ENCODE peak calls at places on chromosomes 5 and 9, in six cellular contexts. L, W, E, A, N and C are unnamed samples.

GRCh38 chr9:94865599-94866456 is 139.3 kb downstream of the AOPEP start:
- DNase-seq in N (no peak), W (no peak), L (peak; percentile 84), E (peak; percentile 48), A (no peak), C (peak; percentile 62)

GRCh38 chr9:137150485-137151060 is 11.6 kb downstream of the GRIN1 start:
- DNase-seq in L (no peak), A (no peak), N (no peak), W (peak; percentile 85), E (no peak), C (peak; percentile 21)

GRCh38 chr9:117462926-117463325 is 48.1 kb upstream of the ASTN2 start:
- DNase-seq in N (no peak), E (no peak), A (no peak), W (no peak), L (no peak), C (no peak)

GRCh38 chr5:130868186-130868821 is 296.8 kb downstream of the HINT1 start:
- DNase-seq in L (no peak), N (peak; percentile 59), W (no peak), E (peak; percentile 41), A (no peak), C (peak; percentile 6)

GRCh38 chr9:114371986-114372917 is 15.5 kb downstream of the AKNA start:
- DNase-seq in N (no peak), W (no peak), L (no peak), A (no peak), E (no peak), C (peak; percentile 33)

GRCh38 chr9:113599647-113600476 is 136.3 kb downstream of the RGS3 start:
- DNase-seq in A (no peak), L (peak; percentile 93), N (no peak), W (peak; percentile 69), E (no peak), C (peak; percentile 95)

GRCh38 chr9:27413507-27414214 is 110.4 kb upstream of the IFNK start:
- DNase-seq in E (no peak), N (no peak), A (no peak), L (no peak), W (no peak), C (no peak)

GRCh38 chr5:460413-460700 is 17.4 kb downstream of the EXOC3 start:
- DNase-seq in L (no peak), N (no peak), A (no peak), W (no peak), E (no peak), C (no peak)

GRCh38 chr5:8386889-8387288 is 517.9 kb downstream of the MTRR start:
- DNase-seq in L (no peak), A (no peak), W (no peak), E (no peak), N (no peak), C (no peak)

GRCh38 chr9:18706648-18707047 is 232.7 kb downstream of the ADAMTSL1 start:
- DNase-seq in W (peak; percentile 39), L (no peak), N (no peak), A (no peak), E (no peak), C (no peak)

GRCh38 chr9:90024419-90024818 is 419.6 kb downstream of the GADD45G start:
- DNase-seq in E (no peak), W (no peak), L (no peak), N (no peak), A (no peak), C (no peak)

GRCh38 chr5:75510836-75511434 is 494 bp downstream of the CERT1 start:
- DNase-seq in A (no peak), N (peak; percentile 44), W (peak; percentile 43), E (peak; percentile 23), L (peak; percentile 15), C (no peak)

GRCh38 chr5:179180061-179180460 is 119.9 kb downstream of the ZNF354C start:
- DNase-seq in L (no peak), E (no peak), A (no peak), W (no peak), N (no peak), C (no peak)

GRCh38 chr9:129964901-129965734 is 77.9 kb downstream of the FNBP1 start:
- DNase-seq in L (peak; percentile 93), E (peak; percentile 26), N (no peak), W (no peak), A (no peak), C (peak; percentile 93)

GRCh38 chr5:1167728-1168709 is 33.4 kb upstream of the SLC6A19 start:
- DNase-seq in A (no peak), L (peak; percentile 61), W (peak; percentile 70), N (peak; percentile 78), E (peak; percentile 57), C (peak; percentile 78)

GRCh38 chr9:137242329-137243204 is 1.5 kb downstream of the TUBB4B start:
- DNase-seq in W (no peak), E (no peak), N (no peak), A (no peak), L (no peak), C (no peak)

GRCh38 chr5:125582358-125582757 is 835.9 kb upstream of the ZNF608 start:
- DNase-seq in E (no peak), L (no peak), N (no peak), W (no peak), A (no peak), C (no peak)

GRCh38 chr9:95822583-95823431 is 52.7 kb upstream of the ERCC6L2 start:
- DNase-seq in A (no peak), N (peak; percentile 59), L (peak; percentile 98), E (no peak), W (no peak), C (peak; percentile 97)

GRCh38 chr5:28301676-28302075 is 1263.3 kb upstream of the CDH9 start:
- DNase-seq in E (no peak), A (no peak), N (peak; percentile 62), L (peak; percentile 0), W (no peak), C (peak; percentile 63)

GRCh38 chr9:5582835-5583195 is 46.1 kb upstream of the RIC1 start:
- DNase-seq in L (peak; percentile 89), A (no peak), N (peak; percentile 17), W (no peak), E (no peak), C (peak; percentile 70)

GRCh38 chr5:163976691-163977090 is 471.3 kb downstream of the MAT2B start:
- DNase-seq in A (no peak), E (no peak), L (peak; percentile 53), N (no peak), W (no peak), C (no peak)

GRCh38 chr5:104800440-104801048 is 1238.0 kb upstream of the NUDT12 start:
- DNase-seq in N (peak; percentile 41), E (no peak), L (no peak), W (peak; percentile 40), A (peak; percentile 2), C (no peak)

GRCh38 chr9:12775963-12776774 is 1.3 kb downstream of the LURAP1L start:
- DNase-seq in W (peak; percentile 88), N (peak; percentile 83), L (peak; percentile 89), A (peak; percentile 49), E (peak; percentile 53), C (peak; percentile 93)

GRCh38 chr5:17024686-17025180 is 88.6 kb upstream of the MYO10 start:
- DNase-seq in E (no peak), W (no peak), N (peak; percentile 35), L (peak; percentile 85), A (no peak), C (peak; percentile 92)

GRCh38 chr5:134714120-134714519 is 24.2 kb upstream of the CAMLG start:
- DNase-seq in A (no peak), E (no peak), W (no peak), N (no peak), L (no peak), C (no peak)

GRCh38 chr5:178750230-178750629 is 19.8 kb upstream of the ZNF354A start:
- DNase-seq in L (no peak), N (peak; percentile 7), W (no peak), A (no peak), E (no peak), C (no peak)

GRCh38 chr9:110189001-110189400 is 19.0 kb downstream of the C9orf152 start:
- DNase-seq in W (no peak), E (no peak), A (no peak), N (peak; percentile 30), L (peak; percentile 18), C (peak; percentile 66)

GRCh38 chr5:83632874-83633273 is 87.8 kb downstream of the HAPLN1 start:
- DNase-seq in E (no peak), A (no peak), N (peak; percentile 31), W (no peak), L (peak; percentile 84), C (peak; percentile 88)

GRCh38 chr5:149551227-149552037 is at the start of gene CSNK1A1:
- DNase-seq in L (peak; percentile 98), E (peak; percentile 98), A (peak; percentile 97), W (peak; percentile 99), N (peak; percentile 99), C (peak; percentile 99)
- H3K23ac ChIP-seq in L (peak within 1 kb of the TSS; percentile 100), E (peak within 1 kb of the TSS; percentile 91), A (no peak within 1 kb of the TSS), W (peak within 1 kb of the TSS; percentile 14), N (peak within 1 kb of the TSS; percentile 60), C (peak within 1 kb of the TSS; percentile 96)

GRCh38 chr5:63727583-63727982 is 234.7 kb downstream of the HTR1A start:
- DNase-seq in L (no peak), W (no peak), A (no peak), N (no peak), E (no peak), C (no peak)
- H3K14ac ChIP-seq in L (no peak overlapping the region), W (no peak overlapping the region), A (no peak overlapping the region), N (no peak overlapping the region), E (no peak overlapping the region), C (no peak overlapping the region)

DNA sequence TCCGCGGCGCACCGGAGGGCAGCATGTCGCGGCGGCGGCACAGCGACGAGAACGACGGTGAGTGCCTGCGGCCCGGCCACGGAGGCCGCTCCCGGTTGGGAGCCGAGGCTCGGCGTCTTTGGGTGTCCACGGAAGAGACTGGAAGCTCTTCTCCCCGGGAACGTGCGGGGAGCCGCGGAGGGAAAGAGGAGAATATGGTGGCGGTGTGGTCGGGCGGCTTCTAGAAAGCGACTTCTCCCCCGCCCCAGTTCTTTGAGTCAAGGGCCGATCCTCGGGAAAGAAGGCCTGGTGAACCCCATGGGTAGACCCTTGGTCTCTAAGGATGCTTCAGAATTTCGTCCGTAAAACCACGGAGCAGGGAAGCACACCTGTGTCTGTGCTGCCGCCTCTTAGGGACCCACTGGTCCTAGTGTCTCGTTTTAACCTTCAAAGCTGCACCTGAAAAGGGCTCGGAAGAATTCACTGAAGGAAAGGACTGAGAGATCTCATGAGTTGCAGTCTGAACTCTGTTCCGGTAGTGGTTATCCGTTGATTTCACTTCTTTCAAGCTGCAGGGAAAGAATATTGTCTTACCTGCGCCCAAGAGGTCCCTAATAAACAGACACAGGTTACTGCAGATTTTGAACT is 351 bp downstream of the NCBP1 start:
- DNase-seq in W (no peak), L (peak; percentile 5), E (no peak), A (no peak), N (no peak), C (no peak)
- H3K23ac ChIP-seq in W (no peak overlapping the region), L (peak overlapping the region; percentile 87), E (peak overlapping the region; percentile 94), A (no peak overlapping the region), N (no peak overlapping the region), C (peak overlapping the region; percentile 79)

DNA sequence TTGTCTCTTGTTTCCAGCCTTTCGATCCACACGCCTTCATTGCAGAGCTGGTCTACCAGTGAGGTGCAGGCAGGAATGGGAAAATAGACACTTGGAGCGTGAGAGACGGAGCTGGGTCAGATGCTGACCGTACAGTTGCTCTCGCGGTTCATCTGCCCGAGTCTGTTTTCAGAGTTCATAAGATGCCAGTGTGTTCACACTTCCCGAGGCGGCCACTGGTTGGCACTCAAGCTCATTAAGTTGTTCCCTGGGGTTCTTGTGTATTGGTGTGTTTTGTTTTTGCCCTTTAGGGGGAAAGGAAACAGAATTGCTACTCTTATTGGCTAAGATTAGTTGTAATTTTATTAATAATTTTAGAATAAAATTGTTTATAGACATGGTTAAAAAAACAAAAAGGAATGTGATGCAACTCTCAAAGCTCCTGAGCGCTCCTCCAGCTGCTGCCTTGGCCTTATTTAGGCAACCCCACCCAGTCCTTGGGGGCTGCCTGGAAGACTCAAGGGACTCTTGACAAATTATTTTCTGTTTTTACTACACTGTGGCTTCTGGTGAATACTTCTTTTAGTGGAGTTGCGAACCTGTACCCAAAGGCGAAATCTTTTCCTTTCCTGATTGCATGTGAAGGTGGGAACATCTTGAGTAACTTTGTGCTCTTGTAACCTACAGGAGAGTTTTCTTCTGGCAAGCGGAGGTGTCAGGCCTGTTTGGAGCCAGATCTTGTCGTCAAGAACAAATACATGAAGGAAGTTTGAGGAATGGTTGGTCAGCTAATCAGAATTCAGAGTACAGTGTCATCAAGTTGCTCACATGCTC is 146.1 kb downstream of the MAST4 start:
- DNase-seq in N (no peak), E (no peak), L (no peak), A (no peak), W (peak; percentile 36), C (no peak)
- H3K14ac ChIP-seq in N (no peak overlapping the region), E (no peak overlapping the region), L (no peak overlapping the region), A (no peak overlapping the region), W (no peak overlapping the region), C (no peak overlapping the region)